ENCODE peak calls at places on chromosomes 4 and X, in five cellular contexts. W is left ventricle myocardium inferior, Y is mammary epithelial cell, F is left lung, Q is substantia nigra. T is an unnamed sample.

GRCh38 chrX:84634201-84634782 is 132.0 kb upstream of the HDX start:
- DNase-seq in F (no peak), Y (no peak), W (no peak), Q (no peak), T (no peak)

GRCh38 chrX:16212436-16212835 is 45.2 kb downstream of the MAGEB17 start:
- DNase-seq in W (no peak), Y (no peak), F (no peak), Q (no peak), T (no peak)

GRCh38 chr4:133151681-133152329 is 2.7 kb downstream of the PCDH10 start:
- DNase-seq in W (no peak), F (peak; percentile 75), Q (peak; percentile 52), Y (no peak), T (peak; percentile 18)

GRCh38 chr4:22170353-22170752 is 221.8 kb upstream of the KCNIP4 start:
- DNase-seq in Q (no peak), W (no peak), F (no peak), Y (peak; percentile 88), T (no peak)

GRCh38 chrX:85569096-85569495 is 189.6 kb upstream of the POF1B start:
- DNase-seq in W (no peak), Y (no peak), F (no peak), Q (no peak), T (no peak)

GRCh38 chrX:2677764-2678163 is 13.3 kb upstream of the CD99 start:
- DNase-seq in F (peak; percentile 72), W (peak; percentile 83), Y (peak; percentile 92), Q (no peak), T (peak; percentile 66)

GRCh38 chr4:82988323-82988832 is 22.2 kb downstream of the LIN54 start:
- DNase-seq in F (no peak), Q (no peak), Y (no peak), W (no peak), T (no peak)

GRCh38 chrX:8848921-8849320 is 47.7 kb upstream of the FAM9A start:
- DNase-seq in Q (no peak), W (no peak), F (no peak), Y (peak; percentile 2), T (no peak)

GRCh38 chrX:39813631-39814246 is 284.0 kb downstream of the BCOR start:
- DNase-seq in Q (no peak), W (peak; percentile 75), F (no peak), Y (peak; percentile 34), T (no peak)

GRCh38 chr4:188107931-188108843 is 1.2 kb downstream of the TRIML2 start:
- DNase-seq in W (no peak), F (no peak), Y (peak; percentile 87), Q (no peak), T (peak; percentile 91)

GRCh38 chrX:3811331-3812311 is 98.2 kb upstream of the PRKX start:
- DNase-seq in Y (peak; percentile 25), Q (no peak), W (no peak), F (no peak), T (no peak)

GRCh38 chr4:113584407-113585150 is 177.0 kb downstream of the CAMK2D start:
- DNase-seq in Y (no peak), F (no peak), W (no peak), Q (no peak), T (no peak)

GRCh38 chrX:53223955-53224859 is 800 bp downstream of the KDM5C start:
- DNase-seq in W (no peak), Q (no peak), F (peak; percentile 72), Y (peak; percentile 82), T (no peak)

GRCh38 chrX:129761596-129761995 is 18.2 kb upstream of the SASH3 start:
- DNase-seq in Y (no peak), W (no peak), Q (no peak), F (no peak), T (no peak)

DNA sequence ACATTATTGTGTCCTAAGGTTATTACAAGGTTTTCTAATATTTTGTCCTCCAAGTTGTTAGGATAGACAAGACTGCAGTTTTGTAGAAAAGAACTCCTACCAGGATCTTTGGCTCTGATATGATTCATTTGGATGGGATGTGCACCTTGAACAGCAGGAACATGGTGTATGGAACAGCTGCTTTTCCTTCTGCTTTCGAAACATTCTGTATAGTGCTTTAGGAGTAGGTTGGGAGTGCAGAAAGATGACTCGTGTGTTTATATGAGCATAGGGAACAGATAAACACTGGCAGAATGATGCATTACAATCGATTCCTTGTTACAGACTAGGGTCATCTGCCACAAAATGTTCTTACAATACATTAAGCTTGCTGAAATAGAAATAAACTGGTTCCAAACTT is 790.1 kb downstream of the DMD start:
- DNase-seq in Y (no peak), F (no peak), Q (no peak), W (no peak), T (no peak)
- H3K27ac ChIP-seq in Y (no peak overlapping the region), F (no peak overlapping the region), Q (no peak overlapping the region), W (no peak overlapping the region), T (no peak overlapping the region)

DNA sequence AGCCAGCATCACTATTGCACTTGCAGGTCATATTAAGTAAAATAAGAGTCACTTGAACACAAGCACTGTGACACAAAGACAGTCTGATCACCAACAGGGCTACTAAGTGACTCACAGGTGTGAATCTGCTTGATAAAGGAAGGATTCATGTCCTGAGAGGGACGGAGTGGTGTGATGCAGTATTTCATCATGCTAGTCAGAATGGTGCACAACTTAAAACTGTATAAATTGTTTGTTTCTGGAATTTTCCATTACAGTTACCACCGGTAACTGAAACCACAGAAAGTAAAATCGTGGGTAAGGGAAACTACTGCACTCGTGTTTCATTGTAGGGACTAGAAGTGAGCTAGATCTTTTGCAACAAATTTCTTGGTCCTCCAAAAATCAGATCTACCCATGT is 109.7 kb downstream of the ELOVL6 start:
- DNase-seq in Q (no peak), F (no peak), Y (peak; percentile 75), W (no peak), T (no peak)
- H3K27ac ChIP-seq in Q (no peak overlapping the region), F (no peak overlapping the region), Y (peak overlapping the region; percentile 42), W (no peak overlapping the region), T (no peak overlapping the region)

GRCh38 chr4:94508256-94508655 is 56.5 kb downstream of the PDLIM5 start:
- DNase-seq in Y (no peak), Q (no peak), W (no peak), F (no peak), T (no peak)

GRCh38 chr4:94506822-94507221 is 55.1 kb downstream of the PDLIM5 start:
- DNase-seq in W (no peak), Q (no peak), F (no peak), Y (no peak), T (no peak)

GRCh38 chr4:94507708-94508107 is 56.0 kb downstream of the PDLIM5 start:
- DNase-seq in W (peak; percentile 37), F (no peak), Y (peak; percentile 87), Q (no peak), T (peak; percentile 44)

GRCh38 chr4:94508841-94509240 is 57.1 kb downstream of the PDLIM5 start:
- DNase-seq in Y (no peak), W (no peak), F (no peak), Q (no peak), T (no peak)

GRCh38 chr4:94507281-94507680 is 55.5 kb downstream of the PDLIM5 start:
- DNase-seq in Y (peak; percentile 37), F (no peak), W (no peak), Q (no peak), T (no peak)
- H3K27ac ChIP-seq in Y (peak overlapping the region; percentile 46), F (peak overlapping the region; percentile 41), W (peak overlapping the region; percentile 70), Q (no peak overlapping the region), T (no peak overlapping the region)

GRCh38 chr4:109436504-109436903 is 2.9 kb downstream of the SEC24B start:
- DNase-seq in W (no peak), F (no peak), Q (no peak), Y (no peak), T (no peak)

GRCh38 chr4:109434007-109434792 is 585 bp downstream of the SEC24B start:
- DNase-seq in W (peak; percentile 44), Y (peak; percentile 25), F (no peak), Q (peak; percentile 39), T (peak; percentile 44)

GRCh38 chr4:109434793-109435080 is 1.1 kb downstream of the SEC24B start:
- DNase-seq in F (no peak), Y (no peak), Q (no peak), W (no peak), T (peak; percentile 61)

GRCh38 chr4:109433281-109434006 is at the start of gene SEC24B:
- DNase-seq in W (peak; percentile 94), Y (peak; percentile 81), Q (peak; percentile 88), F (peak; percentile 98), T (peak; percentile 80)

DNA sequence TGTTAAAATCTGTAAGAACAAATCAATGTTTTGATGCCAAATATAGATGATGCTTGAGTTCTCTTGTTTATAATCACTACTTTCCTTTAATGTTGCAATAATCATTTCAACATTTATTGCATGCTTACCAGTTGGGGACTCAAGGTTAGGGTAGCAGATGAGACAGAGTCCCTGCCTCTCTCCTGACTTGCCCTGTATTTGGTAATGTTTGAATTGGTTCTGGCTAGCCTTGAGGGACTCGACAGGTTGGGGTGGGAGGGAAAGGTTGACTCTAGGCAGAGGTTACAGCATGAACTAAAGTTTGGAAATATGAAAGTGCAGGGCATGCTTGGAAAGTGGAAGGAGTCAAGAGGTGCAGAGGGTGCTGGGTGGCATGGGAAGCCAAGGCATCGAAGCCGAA is 2.0 kb downstream of the SEC24B start:
- DNase-seq in Q (no peak), W (no peak), Y (no peak), F (no peak), T (no peak)
- H3K27ac ChIP-seq in Q (no peak overlapping the region), W (no peak overlapping the region), Y (peak overlapping the region; percentile 17), F (no peak overlapping the region), T (no peak overlapping the region)